ENCODE peak calls at places on chromosome 16, in seven cellular contexts. E is neural crest cell; I is epithelial cell of prostate; A is activated CD4-positive, CD25-positive, alpha-beta regulatory T cell treated with anti-CD3 and anti-CD28 coated beads, Interleukin-2, amount 50 U/mL, for 16 hours; D is stimulated activated CD4-positive, alpha-beta T cell treated with anti-CD3 and anti-CD28 coated beads, Interleukin-15, amount 100 ng/mL, for 24 hours; V is HEK293T; Q is activated naive CD8-positive, alpha-beta T cell treated with anti-CD3 and anti-CD28 coated beads, Interleukin-2, amount 50 U/mL, for 16 hours. T is an unnamed sample.

GRCh38 chr16:86581458-86581857 is 3.1 kb downstream of the FOXL1 start:
- DNase-seq in E (no peak), I (no peak), A (no peak), D (no peak), V (no peak), Q (no peak), T (no peak)

GRCh38 chr16:65200857-65201256 is 79.0 kb upstream of the CDH11 start:
- DNase-seq in E (no peak), I (no peak), A (no peak), D (no peak), V (no peak), Q (no peak), T (no peak)

GRCh38 chr16:72210072-72210471 is 38.1 kb upstream of the PMFBP1 start:
- DNase-seq in E (no peak), I (no peak), A (no peak), D (no peak), V (no peak), Q (no peak), T (no peak)

GRCh38 chr16:31693733-31694132 is 166.0 kb downstream of the AHSP start:
- DNase-seq in E (no peak), I (no peak), A (no peak), D (no peak), V (no peak), Q (no peak), T (no peak)

GRCh38 chr16:426115-426905 is 861 bp downstream of the RAB11FIP3 start:
- DNase-seq in E (no peak), I (no peak), A (no peak), D (peak; percentile 26), V (no peak), Q (no peak), T (peak; percentile 61)

GRCh38 chr16:58280846-58281301 is 14.0 kb downstream of the PRSS54 start:
- DNase-seq in E (no peak), I (no peak), A (no peak), D (no peak), V (no peak), Q (no peak), T (no peak)

GRCh38 chr16:66539628-66540469 is 10.1 kb downstream of the TK2 start:
- DNase-seq in E (no peak), I (no peak), A (no peak), D (no peak), V (no peak), Q (no peak), T (no peak)

GRCh38 chr16:8677481-8677880 is 3.1 kb downstream of the ABAT start:
- DNase-seq in E (no peak), I (peak; percentile 24), A (no peak), D (no peak), V (no peak), Q (no peak), T (no peak)

GRCh38 chr16:1556254-1556653 is 22.8 kb downstream of the TMEM204 start:
- DNase-seq in E (no peak), I (no peak), A (no peak), D (no peak), V (no peak), Q (no peak), T (no peak)

GRCh38 chr16:28549301-28549899 is 4.3 kb upstream of the SGF29 start:
- DNase-seq in E (no peak), I (no peak), A (no peak), D (peak; percentile 12), V (no peak), Q (no peak), T (no peak)

GRCh38 chr16:12410842-12411490 is 392.7 kb downstream of the CPPED1 start:
- DNase-seq in E (no peak), I (no peak), A (no peak), D (no peak), V (no peak), Q (no peak), T (no peak)

GRCh38 chr16:3262517-3262916 is 6.1 kb upstream of the MEFV start:
- DNase-seq in E (no peak), I (no peak), A (no peak), D (no peak), V (no peak), Q (no peak), T (no peak)

GRCh38 chr16:74724820-74725549 is 24.3 kb upstream of the MLKL start:
- DNase-seq in E (peak; percentile 21), I (no peak), A (no peak), D (no peak), V (no peak), Q (no peak), T (no peak)

GRCh38 chr16:12228607-12229499 is 252.3 kb downstream of the SNX29 start:
- DNase-seq in E (peak; percentile 58), I (no peak), A (no peak), D (peak; percentile 55), V (peak; percentile 73), Q (no peak), T (peak; percentile 77)

GRCh38 chr16:85436207-85436606 is 176.9 kb upstream of the GSE1 start:
- DNase-seq in E (no peak), I (no peak), A (no peak), D (no peak), V (no peak), Q (no peak), T (no peak)

GRCh38 chr16:35724551-35724950 is 2265.1 kb downstream of the TP53TG3F start:
- DNase-seq in E (no peak), I (no peak), A (no peak), D (no peak), V (no peak), Q (no peak), T (no peak)

GRCh38 chr16:82761858-82762257 is 135.1 kb downstream of the CDH13 start:
- DNase-seq in E (no peak), I (no peak), A (no peak), D (no peak), V (no peak), Q (no peak), T (no peak)

GRCh38 chr16:24001706-24002105 is 165.9 kb downstream of the PRKCB start:
- DNase-seq in E (no peak), I (no peak), A (no peak), D (no peak), V (no peak), Q (no peak), T (no peak)

GRCh38 chr16:21184834-21185233 is 26.4 kb downstream of the LDAF1 start:
- DNase-seq in E (no peak), I (no peak), A (no peak), D (peak; percentile 56), V (no peak), Q (no peak), T (no peak)

GRCh38 chr16:27453476-27453825 is 51.5 kb downstream of the IL21R start:
- DNase-seq in E (no peak), I (no peak), A (no peak), D (no peak), V (no peak), Q (no peak), T (no peak)

GRCh38 chr16:52953215-52953614 is 99.5 kb downstream of the CHD9NB start:
- DNase-seq in E (no peak), I (no peak), A (no peak), D (no peak), V (no peak), Q (no peak), T (no peak)

GRCh38 chr16:17476414-17477259 is 5.9 kb upstream of the XYLT1 start:
- DNase-seq in E (peak; percentile 43), I (no peak), A (no peak), D (peak; percentile 39), V (peak; percentile 46), Q (no peak), T (peak; percentile 66)

GRCh38 chr16:85664580-85665372 is 24.0 kb downstream of the GINS2 start:
- DNase-seq in E (no peak), I (no peak), A (no peak), D (no peak), V (no peak), Q (no peak), T (no peak)

GRCh38 chr16:383326-384020 is 1.7 kb upstream of the PGAP6 start:
- DNase-seq in E (no peak), I (peak; percentile 34), A (no peak), D (peak; percentile 62), V (no peak), Q (no peak), T (peak; percentile 65)